ENCODE peak calls at places on chromosomes 2 and 18, in four cellular contexts. One of them, this sample, is unnamed.

GRCh38 chr2:102004588-102004987 is 12.8 kb downstream of the IL1R2 start:
- DNase-seq in right lobe of liver: no peak
- DNase-seq in OCI-LY7: no peak
- DNase-seq in DND-41: no peak
- DNase-seq in this sample: no peak

GRCh38 chr18:10036479-10036878 is 122.7 kb downstream of the VAPA start:
- DNase-seq in right lobe of liver: no peak
- DNase-seq in OCI-LY7: no peak
- DNase-seq in DND-41: no peak
- DNase-seq in this sample: no peak

GRCh38 chr2:189408294-189408693 is 33.0 kb upstream of the WDR75 start:
- DNase-seq in DND-41: no peak
- DNase-seq in OCI-LY7: no peak
- DNase-seq in right lobe of liver: no peak
- DNase-seq in this sample: no peak

GRCh38 chr2:207202645-207203044 is 36.9 kb upstream of the KLF7 start:
- DNase-seq in OCI-LY7: no peak
- DNase-seq in DND-41: peak; percentile 47
- DNase-seq in right lobe of liver: no peak
- DNase-seq in this sample: no peak

GRCh38 chr2:69718338-69718965 is 23.5 kb upstream of the ANXA4 start:
- DNase-seq in right lobe of liver: no peak
- DNase-seq in DND-41: no peak
- DNase-seq in OCI-LY7: no peak
- DNase-seq in this sample: no peak

GRCh38 chr2:149290662-149291061 is 39.7 kb upstream of the LYPD6 start:
- DNase-seq in right lobe of liver: no peak
- DNase-seq in OCI-LY7: no peak
- DNase-seq in DND-41: no peak
- DNase-seq in this sample: no peak

GRCh38 chr2:96502891-96503636 is 2.1 kb downstream of the NEURL3 start:
- DNase-seq in DND-41: no peak
- DNase-seq in OCI-LY7: no peak
- DNase-seq in right lobe of liver: no peak
- DNase-seq in this sample: no peak

GRCh38 chr2:28729698-28730097 is 21.9 kb upstream of the PPP1CB start:
- DNase-seq in OCI-LY7: no peak
- DNase-seq in DND-41: no peak
- DNase-seq in right lobe of liver: no peak
- DNase-seq in this sample: no peak

GRCh38 chr2:178306351-178307073 is 112.2 kb downstream of the OSBPL6 start:
- DNase-seq in right lobe of liver: peak; percentile 62
- DNase-seq in OCI-LY7: peak; percentile 33
- DNase-seq in DND-41: peak; percentile 36
- DNase-seq in this sample: peak; percentile 54

GRCh38 chr2:28664120-28664842 is 87.3 kb upstream of the PPP1CB start:
- DNase-seq in OCI-LY7: no peak
- DNase-seq in DND-41: no peak
- DNase-seq in right lobe of liver: no peak
- DNase-seq in this sample: no peak

GRCh38 chr18:69490813-69491212 is 90.1 kb downstream of the DOK6 start:
- DNase-seq in right lobe of liver: no peak
- DNase-seq in DND-41: no peak
- DNase-seq in OCI-LY7: no peak
- DNase-seq in this sample: no peak

GRCh38 chr2:215052810-215053209 is 85.6 kb downstream of the ABCA12 start:
- DNase-seq in DND-41: no peak
- DNase-seq in OCI-LY7: no peak
- DNase-seq in right lobe of liver: no peak
- DNase-seq in this sample: no peak

GRCh38 chr2:233480490-233481202 is 85.9 kb downstream of the USP40 start:
- DNase-seq in right lobe of liver: peak; percentile 55
- DNase-seq in OCI-LY7: peak; percentile 71
- DNase-seq in DND-41: no peak
- DNase-seq in this sample: no peak
- TF ChIP-seq CTCF in right lobe of liver: no peak
- TF ChIP-seq CTCF in OCI-LY7: peak; percentile 63
- TF ChIP-seq CTCF in DND-41: no peak
- TF ChIP-seq CTCF in this sample: no peak

DNA sequence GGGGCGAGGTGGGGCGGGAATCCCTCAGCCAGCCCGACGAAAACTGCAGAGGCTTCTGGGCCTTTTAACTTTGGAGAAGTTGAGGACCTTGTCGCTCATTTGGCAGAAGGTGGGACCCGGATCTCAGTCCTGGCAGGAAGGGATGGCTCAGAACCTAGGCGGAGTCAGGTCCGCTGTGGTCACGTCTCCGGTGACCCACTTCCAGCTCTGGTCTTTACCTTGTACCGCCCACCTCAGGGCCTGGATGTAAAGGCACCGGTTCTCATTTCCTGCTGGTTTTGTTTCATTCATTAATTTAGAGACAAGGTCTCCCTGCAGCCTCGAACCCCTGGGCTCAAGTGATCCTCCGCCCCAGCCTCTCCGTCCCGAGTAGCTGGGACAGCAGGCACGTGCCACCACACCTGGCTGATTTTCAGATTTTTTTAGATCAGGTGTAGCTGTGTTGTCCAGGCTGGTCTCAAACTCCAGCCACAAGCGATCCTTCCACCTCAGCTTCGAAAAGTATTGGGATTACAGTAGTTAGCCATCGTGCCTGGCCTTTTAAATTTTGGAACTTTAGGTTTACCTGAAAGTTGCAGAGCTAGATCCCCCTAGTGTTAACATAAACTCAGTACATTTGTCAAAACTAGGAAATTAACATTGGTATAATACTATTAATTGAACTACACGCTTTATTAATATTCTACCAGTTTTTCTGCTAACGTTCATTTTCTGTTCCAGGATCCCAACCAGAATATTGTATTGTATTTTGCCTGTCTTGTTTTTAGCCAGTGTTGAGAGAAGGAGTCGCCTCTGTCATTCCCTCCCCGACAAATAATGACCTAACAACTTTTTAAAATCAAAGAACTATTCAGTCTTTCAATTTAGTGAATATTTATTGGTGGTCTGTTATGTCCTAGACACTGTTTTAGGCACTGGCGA is 867 bp downstream of the POLI start:
- DNase-seq in right lobe of liver: peak; percentile 65
- DNase-seq in OCI-LY7: peak; percentile 56
- DNase-seq in DND-41: no peak
- DNase-seq in this sample: peak; percentile 41
- TF ChIP-seq CTCF in right lobe of liver: peak; percentile 57
- TF ChIP-seq CTCF in OCI-LY7: peak; percentile 74
- TF ChIP-seq CTCF in DND-41: peak; percentile 59
- TF ChIP-seq CTCF in this sample: peak; percentile 51

GRCh38 chr2:45636013-45636412 is 15.5 kb upstream of the PRKCE start:
- DNase-seq in right lobe of liver: no peak
- DNase-seq in OCI-LY7: no peak
- DNase-seq in DND-41: no peak
- DNase-seq in this sample: no peak
- TF ChIP-seq CTCF in right lobe of liver: no peak
- TF ChIP-seq CTCF in OCI-LY7: no peak
- TF ChIP-seq CTCF in DND-41: no peak
- TF ChIP-seq CTCF in this sample: no peak

GRCh38 chr2:128540670-128541069 is 222.0 kb upstream of the HS6ST1 start:
- DNase-seq in DND-41: no peak
- DNase-seq in OCI-LY7: no peak
- DNase-seq in right lobe of liver: no peak
- DNase-seq in this sample: no peak
- TF ChIP-seq CTCF in DND-41: no peak
- TF ChIP-seq CTCF in OCI-LY7: no peak
- TF ChIP-seq CTCF in right lobe of liver: no peak
- TF ChIP-seq CTCF in this sample: no peak

DNA sequence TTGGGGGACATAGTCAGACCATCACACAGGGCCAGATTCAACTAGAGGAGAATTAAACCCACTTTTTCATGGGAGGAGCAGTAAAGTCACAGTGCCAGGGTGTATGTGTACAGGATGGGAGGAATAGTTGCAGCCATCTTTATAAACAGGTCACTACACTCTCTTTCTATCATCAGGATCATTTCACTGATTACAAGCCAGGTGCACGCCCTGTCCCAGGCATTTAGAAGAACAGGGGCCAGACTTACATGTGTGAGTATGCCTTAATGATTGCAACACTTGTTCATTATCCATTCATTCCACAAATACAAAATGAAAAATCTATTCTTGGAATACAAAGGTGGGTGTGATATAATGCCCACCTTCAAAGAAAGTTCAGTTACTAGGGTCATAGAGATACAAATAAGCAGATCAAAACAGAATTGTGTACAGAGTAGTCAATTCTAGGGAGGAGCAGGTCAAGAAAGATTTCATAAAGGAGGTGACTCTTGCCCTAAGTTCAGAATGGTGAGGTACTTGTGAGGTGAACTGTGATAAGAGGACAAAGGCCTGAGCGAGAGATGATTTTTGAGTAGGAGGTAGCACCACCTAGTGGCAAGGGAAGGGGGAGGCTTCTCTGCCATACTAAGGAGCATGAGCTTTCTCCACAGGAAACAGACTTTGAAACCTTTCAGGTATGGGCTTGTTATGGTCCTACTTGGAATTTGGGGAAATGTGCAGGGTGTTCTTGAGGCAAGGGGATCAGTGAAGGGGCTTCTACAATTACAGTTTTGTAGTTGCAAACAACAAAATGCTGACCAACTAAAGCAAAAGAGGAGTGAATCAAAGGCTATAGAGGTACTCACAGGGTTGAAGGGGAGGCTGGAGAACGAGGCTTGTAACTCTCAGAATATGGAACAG is 156.3 kb downstream of the SUCLG1 start:
- DNase-seq in DND-41: peak; percentile 49
- DNase-seq in right lobe of liver: no peak
- DNase-seq in OCI-LY7: peak; percentile 51
- DNase-seq in this sample: peak; percentile 66
- TF ChIP-seq CTCF in DND-41: peak; percentile 95
- TF ChIP-seq CTCF in right lobe of liver: peak; percentile 89
- TF ChIP-seq CTCF in OCI-LY7: peak; percentile 90
- TF ChIP-seq CTCF in this sample: peak; percentile 84

DNA sequence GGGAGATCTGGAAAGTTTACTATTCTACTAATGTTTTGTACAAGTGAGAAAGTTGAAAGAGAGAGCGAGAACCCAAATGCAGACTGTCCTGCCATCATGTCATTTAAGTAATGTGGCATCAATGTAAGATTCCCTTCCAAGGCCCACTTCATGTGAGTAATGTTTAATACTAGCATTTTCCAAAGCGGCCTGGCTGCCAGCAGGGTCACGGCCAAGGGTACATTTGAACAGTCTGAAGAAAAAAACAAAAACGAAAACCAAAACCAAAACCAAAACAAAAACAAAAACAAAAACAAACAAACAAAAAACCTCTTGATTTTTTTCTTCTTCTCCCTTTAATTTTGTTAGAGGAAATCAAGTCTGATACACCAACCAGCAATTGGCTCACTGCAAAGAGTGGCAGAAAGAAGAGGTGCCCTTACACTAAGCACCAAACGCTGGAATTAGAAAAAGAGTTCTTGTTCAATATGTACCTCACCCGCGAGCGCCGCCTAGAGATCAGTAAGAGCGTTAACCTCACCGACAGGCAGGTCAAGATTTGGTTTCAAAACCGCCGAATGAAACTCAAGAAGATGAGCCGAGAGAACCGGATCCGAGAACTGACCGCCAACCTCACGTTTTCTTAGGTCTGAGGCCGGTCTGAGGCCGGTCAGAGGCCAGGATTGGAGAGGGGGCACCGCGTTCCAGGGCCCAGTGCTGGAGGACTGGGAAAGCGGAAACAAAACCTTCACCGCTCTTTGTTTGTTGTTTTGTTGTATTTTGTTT is 2.2 kb downstream of the HOXD10 start:
- DNase-seq in OCI-LY7: peak; percentile 50
- DNase-seq in right lobe of liver: no peak
- DNase-seq in DND-41: peak; percentile 15
- DNase-seq in this sample: no peak
- TF ChIP-seq CTCF in OCI-LY7: peak; percentile 83
- TF ChIP-seq CTCF in right lobe of liver: peak; percentile 16
- TF ChIP-seq CTCF in DND-41: peak; percentile 65
- TF ChIP-seq CTCF in this sample: peak; percentile 30

GRCh38 chr2:8595428-8595805 is 86.4 kb upstream of the ID2 start:
- DNase-seq in OCI-LY7: no peak
- DNase-seq in right lobe of liver: peak; percentile 49
- DNase-seq in DND-41: no peak
- DNase-seq in this sample: no peak
- TF ChIP-seq CTCF in OCI-LY7: no peak
- TF ChIP-seq CTCF in right lobe of liver: no peak
- TF ChIP-seq CTCF in DND-41: no peak
- TF ChIP-seq CTCF in this sample: no peak

DNA sequence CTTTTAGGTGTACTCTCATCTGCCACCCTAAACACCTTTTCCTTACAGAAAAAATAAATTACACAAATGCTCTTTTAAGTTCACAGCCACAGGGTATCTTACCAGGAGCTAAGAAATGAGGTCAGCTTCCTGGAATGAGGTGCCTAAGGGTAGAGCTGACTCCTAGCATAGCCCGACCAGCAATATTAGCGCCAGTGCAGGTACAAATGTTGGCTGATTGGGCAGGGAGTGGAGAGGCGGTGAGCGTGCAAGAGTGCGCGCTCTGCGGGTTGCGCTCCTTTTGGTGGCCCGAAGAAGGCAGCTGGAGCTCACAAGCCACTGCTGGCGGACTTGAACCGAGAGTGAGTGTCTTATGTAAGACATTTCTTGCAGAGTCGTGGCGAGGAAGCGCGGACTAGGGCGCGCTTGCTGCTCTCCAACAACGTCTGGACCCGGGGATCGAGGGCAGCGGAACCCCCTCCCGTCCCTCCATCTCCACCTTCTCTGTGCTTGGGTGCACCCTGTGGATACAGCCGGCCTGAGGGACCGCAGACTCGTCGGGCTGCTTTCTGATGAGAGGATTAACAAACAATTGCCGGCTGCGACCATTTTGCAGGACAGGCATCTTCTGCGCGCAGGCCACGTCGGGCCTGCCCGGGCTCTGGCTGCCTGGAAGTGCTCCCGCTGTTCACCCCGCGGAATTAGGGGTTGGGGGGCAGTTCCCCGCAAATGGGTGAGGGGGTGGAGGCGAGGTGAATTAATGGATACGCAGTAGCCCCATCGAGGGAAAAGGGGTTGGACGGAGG is 17.3 kb downstream of the BOLA3 start:
- DNase-seq in OCI-LY7: no peak
- DNase-seq in DND-41: no peak
- DNase-seq in right lobe of liver: no peak
- DNase-seq in this sample: no peak
- TF ChIP-seq CTCF in OCI-LY7: no peak
- TF ChIP-seq CTCF in DND-41: no peak
- TF ChIP-seq CTCF in right lobe of liver: no peak
- TF ChIP-seq CTCF in this sample: no peak

DNA sequence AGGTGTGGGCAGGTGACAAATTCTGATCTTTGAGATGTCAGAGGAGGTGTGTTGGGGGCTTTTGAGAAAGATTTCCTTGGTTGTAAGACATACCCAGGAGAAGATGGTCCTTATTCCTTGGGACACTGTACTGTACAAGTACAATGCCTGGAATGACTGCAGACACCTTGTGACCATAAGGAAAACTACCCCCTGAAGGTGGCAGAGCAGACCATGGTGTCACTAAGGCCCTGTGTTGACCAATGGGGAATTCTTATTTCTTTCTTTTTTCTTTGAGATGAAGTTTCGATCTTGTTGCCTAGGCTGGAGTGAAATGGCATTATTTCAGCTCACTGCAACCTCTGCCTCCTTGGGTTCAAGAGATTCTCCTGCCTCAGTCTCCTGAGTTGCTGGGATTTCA is 4.4 kb upstream of the ANKRD29 start:
- DNase-seq in right lobe of liver: no peak
- DNase-seq in OCI-LY7: peak; percentile 2
- DNase-seq in DND-41: no peak
- DNase-seq in this sample: no peak
- TF ChIP-seq CTCF in right lobe of liver: no peak
- TF ChIP-seq CTCF in OCI-LY7: peak; percentile 22
- TF ChIP-seq CTCF in DND-41: no peak
- TF ChIP-seq CTCF in this sample: peak; percentile 19